ENCODE peak calls at places on chromosomes 2 and 18, in seven cellular contexts. B is spleen; V is activated T-cell treated with anti-CD3 and anti-CD28 coated beads for 1 hour; R is D341Med; M is activated T-helper 1 cell treated with Interleukin-2 at 50 U/mL for 16 hours; I is RCC 7860; Q is stimulated activated CD4-positive, alpha-beta T cell treated with anti-CD3 and anti-CD28 coated beads, Interleukin-2, amount 100 ng/mL, for 48 hours. X is an unnamed sample.

GRCh38 chr2:30232027-30232800 is 880 bp downstream of the LBH start:
- DNase-seq in V (peak), R (peak), M (peak), Q (peak), B (peak), I (no peak), X (peak)

GRCh38 chr2:241064802-241065354 is 37.2 kb downstream of the MTERF4 start:
- DNase-seq in R (peak), M (no peak), Q (no peak), V (no peak), B (no peak), I (no peak), X (no peak)

GRCh38 chr2:27723372-27724144 is 48.0 kb upstream of the MRPL33 start:
- DNase-seq in R (peak), Q (no peak), I (peak), V (no peak), B (no peak), M (no peak), X (peak)

GRCh38 chr18:21833619-21834300 is 93.2 kb downstream of the MIB1 start:
- DNase-seq in R (peak), M (no peak), V (no peak), B (no peak), I (no peak), Q (no peak), X (no peak)

GRCh38 chr18:75210274-75211001 is at the start of gene TSHZ1:
- DNase-seq in Q (no peak), R (peak), V (peak), B (no peak), M (peak), I (peak), X (peak)

GRCh38 chr18:79169958-79170555 is 100.9 kb downstream of the ATP9B start:
- DNase-seq in M (no peak), V (no peak), I (no peak), R (no peak), Q (no peak), B (no peak), X (no peak)

GRCh38 chr18:50218432-50219197 is 23.7 kb upstream of the MYO5B start:
- DNase-seq in V (peak), M (no peak), Q (no peak), R (peak), I (no peak), B (no peak), X (peak)

GRCh38 chr2:149020432-149020851 is 18.1 kb upstream of the LYPD6B start:
- DNase-seq in I (no peak), B (no peak), V (no peak), R (no peak), Q (no peak), M (no peak), X (no peak)

GRCh38 chr2:10654069-10654468 is 35.7 kb downstream of the NOL10 start:
- DNase-seq in V (peak), M (peak), Q (peak), R (no peak), B (no peak), I (peak), X (no peak)

GRCh38 chr18:72419914-72420313 is 124.2 kb downstream of the CBLN2 start:
- DNase-seq in V (no peak), B (no peak), Q (no peak), M (no peak), R (no peak), I (peak), X (no peak)

GRCh38 chr2:112593761-112594160 is 9.4 kb downstream of the CHCHD5 start:
- DNase-seq in R (peak), Q (no peak), V (no peak), B (no peak), M (no peak), I (no peak), X (no peak)

GRCh38 chr2:9191044-9191481 is 15.5 kb upstream of the ASAP2 start:
- DNase-seq in V (no peak), B (peak), M (no peak), Q (no peak), R (no peak), I (no peak), X (peak)

GRCh38 chr18:51236225-51236624 is 38.7 kb upstream of the MEX3C start:
- DNase-seq in Q (no peak), V (no peak), M (no peak), R (no peak), B (no peak), I (peak), X (peak)

GRCh38 chr18:43533371-43533770 is 256.1 kb upstream of the SYT4 start:
- DNase-seq in M (no peak), B (no peak), V (no peak), R (no peak), I (no peak), Q (no peak), X (no peak)